ENCODE peak calls at places on chromosomes 11 and 22, in five cellular contexts. One of them, this sample, is unnamed.

GRCh38 chr22:46007003-46007847 is 30.3 kb upstream of the WNT7B start:
- DNase-seq in GM06990: no peak
- DNase-seq in upper lobe of right lung: peak
- DNase-seq in ovary: peak
- DNase-seq in astrocyte: peak
- DNase-seq in this sample: peak

GRCh38 chr11:109089144-109089543 is 332.8 kb upstream of the C11orf87 start:
- DNase-seq in GM06990: no peak
- DNase-seq in ovary: no peak
- DNase-seq in astrocyte: no peak
- DNase-seq in upper lobe of right lung: no peak
- DNase-seq in this sample: no peak

GRCh38 chr11:93585758-93586157 is 42.6 kb upstream of the SMCO4 start:
- DNase-seq in ovary: no peak
- DNase-seq in upper lobe of right lung: no peak
- DNase-seq in astrocyte: peak
- DNase-seq in GM06990: no peak
- DNase-seq in this sample: peak

GRCh38 chr11:3950996-3951662 is 95.7 kb downstream of the STIM1 start:
- DNase-seq in astrocyte: peak
- DNase-seq in ovary: no peak
- DNase-seq in upper lobe of right lung: no peak
- DNase-seq in GM06990: no peak
- DNase-seq in this sample: no peak

GRCh38 chr11:128905345-128906184 is 14.4 kb downstream of the KCNJ5 start:
- DNase-seq in GM06990: no peak
- DNase-seq in ovary: peak
- DNase-seq in astrocyte: no peak
- DNase-seq in upper lobe of right lung: peak
- DNase-seq in this sample: peak

GRCh38 chr11:69144719-69145365 is 10.9 kb upstream of the SMIM38 start:
- DNase-seq in astrocyte: peak
- DNase-seq in upper lobe of right lung: no peak
- DNase-seq in ovary: no peak
- DNase-seq in GM06990: no peak
- DNase-seq in this sample: no peak

GRCh38 chr11:20025331-20025840 is 134.9 kb downstream of the DBX1 start:
- DNase-seq in GM06990: no peak
- DNase-seq in upper lobe of right lung: no peak
- DNase-seq in ovary: no peak
- DNase-seq in astrocyte: no peak
- DNase-seq in this sample: no peak

GRCh38 chr11:133908827-133909226 is 47.9 kb downstream of the IGSF9B start:
- DNase-seq in GM06990: no peak
- DNase-seq in ovary: no peak
- DNase-seq in astrocyte: no peak
- DNase-seq in upper lobe of right lung: no peak
- DNase-seq in this sample: no peak

GRCh38 chr11:4040461-4040860 is 54.1 kb upstream of the RRM1 start:
- DNase-seq in GM06990: no peak
- DNase-seq in upper lobe of right lung: no peak
- DNase-seq in ovary: no peak
- DNase-seq in astrocyte: no peak
- DNase-seq in this sample: no peak

GRCh38 chr22:48586799-48587185 is 1240.9 kb downstream of the BRD1 start:
- DNase-seq in astrocyte: no peak
- DNase-seq in ovary: no peak
- DNase-seq in upper lobe of right lung: no peak
- DNase-seq in GM06990: no peak
- DNase-seq in this sample: no peak

GRCh38 chr22:28424427-28425080 is 255.1 kb downstream of the TTC28 start:
- DNase-seq in upper lobe of right lung: no peak
- DNase-seq in ovary: no peak
- DNase-seq in GM06990: no peak
- DNase-seq in astrocyte: peak
- DNase-seq in this sample: no peak

GRCh38 chr11:9851366-9851765 is 187.5 kb downstream of the SWAP70 start:
- DNase-seq in ovary: no peak
- DNase-seq in astrocyte: peak
- DNase-seq in upper lobe of right lung: no peak
- DNase-seq in GM06990: no peak
- DNase-seq in this sample: peak

GRCh38 chr11:45073575-45074225 is 72.7 kb upstream of the PRDM11 start:
- DNase-seq in upper lobe of right lung: no peak
- DNase-seq in ovary: no peak
- DNase-seq in astrocyte: no peak
- DNase-seq in GM06990: no peak
- DNase-seq in this sample: no peak

GRCh38 chr11:99068832-99069231 is 48.1 kb downstream of the CNTN5 start:
- DNase-seq in upper lobe of right lung: no peak
- DNase-seq in GM06990: no peak
- DNase-seq in ovary: no peak
- DNase-seq in astrocyte: no peak
- DNase-seq in this sample: peak

GRCh38 chr11:30564994-30565393 is 21.2 kb downstream of the MPPED2 start:
- DNase-seq in ovary: no peak
- DNase-seq in upper lobe of right lung: no peak
- DNase-seq in astrocyte: no peak
- DNase-seq in GM06990: no peak
- DNase-seq in this sample: no peak

GRCh38 chr11:8086001-8086479 is 5.0 kb downstream of the TUB start:
- DNase-seq in ovary: peak
- DNase-seq in astrocyte: peak
- DNase-seq in GM06990: no peak
- DNase-seq in upper lobe of right lung: no peak
- DNase-seq in this sample: no peak

GRCh38 chr11:100774132-100774531 is 87.0 kb downstream of the ARHGAP42 start:
- DNase-seq in ovary: no peak
- DNase-seq in astrocyte: no peak
- DNase-seq in upper lobe of right lung: no peak
- DNase-seq in GM06990: no peak
- DNase-seq in this sample: no peak

GRCh38 chr11:133845413-133845812 is at the start of gene SPATA19:
- DNase-seq in GM06990: no peak
- DNase-seq in ovary: no peak
- DNase-seq in astrocyte: no peak
- DNase-seq in upper lobe of right lung: no peak
- DNase-seq in this sample: no peak

DNA sequence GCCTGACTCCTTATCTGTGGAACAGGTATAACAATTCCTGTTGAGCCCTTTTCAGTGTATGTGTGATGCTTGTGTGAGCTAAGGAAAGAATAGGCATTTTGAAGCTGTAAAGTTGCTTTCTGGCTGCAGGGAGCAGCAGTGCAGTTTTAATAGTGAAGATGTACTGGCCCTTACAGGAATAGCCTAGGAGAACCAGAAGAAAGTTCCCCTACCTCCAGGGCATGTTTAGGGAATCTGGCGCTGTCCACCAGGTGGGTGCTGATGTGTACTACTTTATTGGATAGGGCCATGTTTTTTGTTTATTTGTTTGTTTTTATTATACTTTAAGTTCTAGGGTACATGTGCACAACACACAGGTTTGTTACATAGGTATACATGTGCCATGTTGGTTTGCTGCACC is 11.5 kb downstream of the BMAL1 start:
- DNase-seq in upper lobe of right lung: no peak
- DNase-seq in astrocyte: peak
- DNase-seq in ovary: no peak
- DNase-seq in GM06990: no peak
- DNase-seq in this sample: no peak
- TF ChIP-seq CTCF in upper lobe of right lung: no peak
- TF ChIP-seq CTCF in astrocyte: no peak
- TF ChIP-seq CTCF in ovary: no peak
- TF ChIP-seq CTCF in GM06990: no peak
- TF ChIP-seq CTCF in this sample: no peak

DNA sequence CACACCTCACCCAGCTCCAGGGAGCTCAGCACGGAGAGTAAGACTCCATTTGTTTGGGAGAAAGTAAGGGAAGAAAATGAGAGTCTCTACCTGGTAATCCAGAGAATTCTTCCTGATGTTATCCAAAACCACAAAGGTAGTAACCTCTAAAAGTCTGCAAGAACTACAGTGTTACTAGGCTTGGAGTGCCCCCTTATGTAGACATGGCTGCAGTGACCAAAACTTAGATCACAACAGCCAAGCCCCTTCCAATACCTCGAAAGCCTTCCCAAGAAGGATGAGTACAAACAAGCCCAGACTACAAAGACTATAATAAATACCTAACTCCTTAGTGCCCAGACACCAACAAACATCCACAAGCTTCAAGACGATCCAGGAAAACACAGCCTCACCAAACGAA is 4.9 kb downstream of the UBE2L6 start:
- DNase-seq in astrocyte: no peak
- DNase-seq in ovary: no peak
- DNase-seq in upper lobe of right lung: no peak
- DNase-seq in GM06990: no peak
- DNase-seq in this sample: peak
- TF ChIP-seq CTCF in astrocyte: no peak
- TF ChIP-seq CTCF in ovary: no peak
- TF ChIP-seq CTCF in upper lobe of right lung: no peak
- TF ChIP-seq CTCF in GM06990: no peak
- TF ChIP-seq CTCF in this sample: peak

DNA sequence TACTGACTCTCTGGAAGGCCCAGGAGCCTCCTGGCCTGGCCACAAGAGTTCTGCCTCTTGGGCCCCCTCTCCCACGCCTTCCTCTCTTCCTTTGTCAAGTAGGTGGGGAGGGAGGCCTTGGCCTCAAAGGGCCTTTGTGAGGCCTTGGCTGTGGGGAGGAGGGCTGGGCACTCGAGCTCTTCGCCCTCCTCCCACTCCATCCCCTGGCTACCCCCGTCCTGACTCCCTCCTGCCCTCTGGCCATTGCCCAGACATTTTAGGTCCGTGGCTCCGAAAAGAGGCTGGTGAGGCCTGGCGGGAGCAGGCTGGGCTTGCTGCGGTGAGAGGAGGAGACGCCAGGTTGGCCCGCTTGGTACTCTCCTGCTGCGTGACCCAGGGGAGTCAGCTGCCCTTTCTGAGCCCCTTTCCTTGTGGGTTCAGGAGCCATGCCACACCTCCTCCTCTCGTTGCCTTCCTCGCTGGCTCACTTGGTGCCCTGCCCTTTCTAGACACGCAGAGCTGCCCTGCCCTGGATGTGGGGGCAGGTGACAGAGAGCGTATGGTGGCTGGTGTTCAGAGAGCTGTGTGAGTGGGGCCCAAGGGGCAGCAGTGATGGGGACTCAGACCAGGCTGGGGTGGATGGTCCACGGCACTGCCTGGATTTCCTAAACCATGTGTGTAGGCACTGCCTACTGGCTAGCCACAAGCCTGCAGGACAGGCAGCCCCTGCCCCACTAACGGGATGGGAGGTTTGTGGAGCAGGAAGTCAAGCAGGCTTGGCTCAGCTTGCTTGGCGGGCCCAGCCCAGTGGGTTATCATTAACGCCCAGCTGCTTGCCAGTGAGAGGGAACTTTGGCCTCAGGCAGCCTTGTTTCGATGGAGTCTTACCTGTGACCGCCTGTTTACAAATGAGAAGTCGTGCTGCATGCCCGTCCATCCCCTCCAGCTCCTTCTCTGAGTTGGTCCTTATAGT is 15.8 kb upstream of the OMP start:
- DNase-seq in GM06990: no peak
- DNase-seq in upper lobe of right lung: peak
- DNase-seq in astrocyte: no peak
- DNase-seq in ovary: peak
- DNase-seq in this sample: no peak
- TF ChIP-seq CTCF in GM06990: no peak
- TF ChIP-seq CTCF in upper lobe of right lung: no peak
- TF ChIP-seq CTCF in astrocyte: no peak
- TF ChIP-seq CTCF in ovary: no peak
- TF ChIP-seq CTCF in this sample: no peak

GRCh38 chr22:33204408-33204807 is 146.2 kb upstream of the SYN3 start:
- DNase-seq in GM06990: no peak
- DNase-seq in astrocyte: no peak
- DNase-seq in upper lobe of right lung: no peak
- DNase-seq in ovary: no peak
- DNase-seq in this sample: no peak

GRCh38 chr22:33213383-33214075 is 155.3 kb upstream of the SYN3 start:
- DNase-seq in upper lobe of right lung: no peak
- DNase-seq in GM06990: no peak
- DNase-seq in astrocyte: no peak
- DNase-seq in ovary: no peak
- DNase-seq in this sample: no peak

DNA sequence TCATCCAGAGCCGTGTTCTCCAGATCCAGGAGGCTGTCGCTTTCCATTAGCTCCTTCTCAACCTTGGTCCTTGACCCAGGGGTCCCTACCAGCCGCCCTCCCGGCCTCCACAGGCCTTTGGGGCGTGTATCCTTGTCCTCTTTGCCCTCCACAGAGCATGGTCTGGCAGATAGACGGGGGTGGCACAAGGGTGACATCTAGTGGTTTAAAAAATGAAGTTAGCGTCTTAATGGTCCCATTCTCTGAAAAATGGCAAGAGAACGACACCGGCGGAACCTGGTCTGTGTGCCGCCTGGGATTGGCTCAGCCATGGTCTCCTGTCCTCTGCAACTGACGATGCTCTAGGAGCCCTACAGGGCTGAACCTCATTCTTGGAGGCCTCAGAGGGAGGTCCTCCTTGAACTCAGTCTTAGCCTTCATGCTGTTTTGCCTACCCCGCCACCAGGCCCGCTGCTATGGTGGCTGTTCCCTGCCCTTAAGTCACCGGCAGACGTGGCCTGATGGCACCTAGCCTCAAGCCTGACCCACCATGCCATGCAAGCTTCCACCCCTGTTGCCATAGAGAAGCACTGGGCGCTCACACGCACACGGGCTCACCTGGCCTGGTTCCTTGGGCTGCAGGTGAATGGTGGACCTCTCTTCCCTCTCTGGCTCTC is 152.1 kb upstream of the SYN3 start:
- DNase-seq in ovary: no peak
- DNase-seq in astrocyte: no peak
- DNase-seq in upper lobe of right lung: no peak
- DNase-seq in GM06990: peak
- DNase-seq in this sample: peak
- TF ChIP-seq CTCF in ovary: no peak
- TF ChIP-seq CTCF in astrocyte: peak
- TF ChIP-seq CTCF in upper lobe of right lung: peak
- TF ChIP-seq CTCF in GM06990: peak
- TF ChIP-seq CTCF in this sample: peak

GRCh38 chr11:114571712-114572111 is 12.0 kb upstream of the NXPE1 start:
- DNase-seq in ovary: no peak
- DNase-seq in GM06990: no peak
- DNase-seq in astrocyte: no peak
- DNase-seq in upper lobe of right lung: no peak
- DNase-seq in this sample: no peak
- TF ChIP-seq CTCF in ovary: no peak
- TF ChIP-seq CTCF in GM06990: no peak
- TF ChIP-seq CTCF in astrocyte: no peak
- TF ChIP-seq CTCF in upper lobe of right lung: no peak
- TF ChIP-seq CTCF in this sample: no peak

This sample was measured in mammary epithelial cell.